ENCODE peak calls at places on chromosomes 2 and 18, in seven cellular contexts. One of them, this sample, is unnamed.

GRCh38 chr2:98805412-98806265 is 74.7 kb upstream of the MGAT4A start:
- DNase-seq in CD8-positive, alpha-beta T cell: no peak
- DNase-seq in mesenteric fat pad: no peak
- DNase-seq in activated gamma-delta T cell treated with Interleukin-2 at 50 U/mL for 16 hours: no peak
- DNase-seq in activated CD8-positive, alpha-beta memory T cell treated with anti-CD3 and anti-CD28 coated beads for 4 hours: no peak
- DNase-seq in AG09309: peak
- DNase-seq in neuronal stem cell: no peak
- DNase-seq in this sample: no peak

GRCh38 chr2:127662937-127663565 is 12.3 kb downstream of the LIMS2 start:
- DNase-seq in CD8-positive, alpha-beta T cell: no peak
- DNase-seq in neuronal stem cell: no peak
- DNase-seq in activated CD8-positive, alpha-beta memory T cell treated with anti-CD3 and anti-CD28 coated beads for 4 hours: no peak
- DNase-seq in mesenteric fat pad: peak
- DNase-seq in activated gamma-delta T cell treated with Interleukin-2 at 50 U/mL for 16 hours: no peak
- DNase-seq in AG09309: no peak
- DNase-seq in this sample: no peak

GRCh38 chr2:240595381-240596079 is 9.0 kb downstream of the CAPN10 start:
- DNase-seq in mesenteric fat pad: peak
- DNase-seq in activated gamma-delta T cell treated with Interleukin-2 at 50 U/mL for 16 hours: no peak
- DNase-seq in neuronal stem cell: peak
- DNase-seq in CD8-positive, alpha-beta T cell: no peak
- DNase-seq in activated CD8-positive, alpha-beta memory T cell treated with anti-CD3 and anti-CD28 coated beads for 4 hours: no peak
- DNase-seq in AG09309: no peak
- DNase-seq in this sample: peak

GRCh38 chr2:157480182-157480961 is 36.5 kb upstream of the CYTIP start:
- DNase-seq in activated gamma-delta T cell treated with Interleukin-2 at 50 U/mL for 16 hours: no peak
- DNase-seq in AG09309: peak
- DNase-seq in activated CD8-positive, alpha-beta memory T cell treated with anti-CD3 and anti-CD28 coated beads for 4 hours: no peak
- DNase-seq in mesenteric fat pad: no peak
- DNase-seq in neuronal stem cell: no peak
- DNase-seq in CD8-positive, alpha-beta T cell: no peak
- DNase-seq in this sample: no peak

GRCh38 chr2:20218331-20219320 is 6.3 kb downstream of the SDC1 start:
- DNase-seq in activated CD8-positive, alpha-beta memory T cell treated with anti-CD3 and anti-CD28 coated beads for 4 hours: no peak
- DNase-seq in mesenteric fat pad: no peak
- DNase-seq in neuronal stem cell: no peak
- DNase-seq in activated gamma-delta T cell treated with Interleukin-2 at 50 U/mL for 16 hours: no peak
- DNase-seq in AG09309: no peak
- DNase-seq in CD8-positive, alpha-beta T cell: no peak
- DNase-seq in this sample: no peak

GRCh38 chr2:160033732-160034392 is 28.6 kb downstream of the PLA2R1 start:
- DNase-seq in activated CD8-positive, alpha-beta memory T cell treated with anti-CD3 and anti-CD28 coated beads for 4 hours: no peak
- DNase-seq in mesenteric fat pad: no peak
- DNase-seq in activated gamma-delta T cell treated with Interleukin-2 at 50 U/mL for 16 hours: no peak
- DNase-seq in neuronal stem cell: no peak
- DNase-seq in CD8-positive, alpha-beta T cell: no peak
- DNase-seq in AG09309: peak
- DNase-seq in this sample: no peak

GRCh38 chr2:142037051-142037450 is 93.8 kb downstream of the LRP1B start:
- DNase-seq in AG09309: no peak
- DNase-seq in mesenteric fat pad: no peak
- DNase-seq in activated CD8-positive, alpha-beta memory T cell treated with anti-CD3 and anti-CD28 coated beads for 4 hours: no peak
- DNase-seq in neuronal stem cell: peak
- DNase-seq in CD8-positive, alpha-beta T cell: no peak
- DNase-seq in activated gamma-delta T cell treated with Interleukin-2 at 50 U/mL for 16 hours: no peak
- DNase-seq in this sample: no peak

GRCh38 chr2:236745420-236746210 is 176.0 kb downstream of the ACKR3 start:
- DNase-seq in AG09309: peak
- DNase-seq in neuronal stem cell: no peak
- DNase-seq in CD8-positive, alpha-beta T cell: no peak
- DNase-seq in activated CD8-positive, alpha-beta memory T cell treated with anti-CD3 and anti-CD28 coated beads for 4 hours: no peak
- DNase-seq in mesenteric fat pad: no peak
- DNase-seq in activated gamma-delta T cell treated with Interleukin-2 at 50 U/mL for 16 hours: no peak
- DNase-seq in this sample: no peak

GRCh38 chr2:41222593-41222992 is 770.7 kb upstream of the SLC8A1 start:
- DNase-seq in activated CD8-positive, alpha-beta memory T cell treated with anti-CD3 and anti-CD28 coated beads for 4 hours: no peak
- DNase-seq in CD8-positive, alpha-beta T cell: no peak
- DNase-seq in activated gamma-delta T cell treated with Interleukin-2 at 50 U/mL for 16 hours: no peak
- DNase-seq in mesenteric fat pad: no peak
- DNase-seq in AG09309: no peak
- DNase-seq in neuronal stem cell: no peak
- DNase-seq in this sample: no peak

GRCh38 chr2:237873961-237874551 is 14.6 kb downstream of the RAMP1 start:
- DNase-seq in CD8-positive, alpha-beta T cell: no peak
- DNase-seq in mesenteric fat pad: peak
- DNase-seq in neuronal stem cell: no peak
- DNase-seq in AG09309: no peak
- DNase-seq in activated gamma-delta T cell treated with Interleukin-2 at 50 U/mL for 16 hours: no peak
- DNase-seq in activated CD8-positive, alpha-beta memory T cell treated with anti-CD3 and anti-CD28 coated beads for 4 hours: no peak
- DNase-seq in this sample: no peak

GRCh38 chr2:128549646-128550260 is 231.1 kb upstream of the HS6ST1 start:
- DNase-seq in AG09309: no peak
- DNase-seq in neuronal stem cell: no peak
- DNase-seq in activated gamma-delta T cell treated with Interleukin-2 at 50 U/mL for 16 hours: no peak
- DNase-seq in CD8-positive, alpha-beta T cell: no peak
- DNase-seq in mesenteric fat pad: peak
- DNase-seq in activated CD8-positive, alpha-beta memory T cell treated with anti-CD3 and anti-CD28 coated beads for 4 hours: no peak
- DNase-seq in this sample: no peak

GRCh38 chr2:69482471-69482870 is 45.2 kb upstream of the NFU1 start:
- DNase-seq in activated gamma-delta T cell treated with Interleukin-2 at 50 U/mL for 16 hours: no peak
- DNase-seq in activated CD8-positive, alpha-beta memory T cell treated with anti-CD3 and anti-CD28 coated beads for 4 hours: no peak
- DNase-seq in AG09309: no peak
- DNase-seq in mesenteric fat pad: no peak
- DNase-seq in neuronal stem cell: no peak
- DNase-seq in CD8-positive, alpha-beta T cell: no peak
- DNase-seq in this sample: no peak

GRCh38 chr18:3466872-3467271 is 16.9 kb downstream of the TGIF1 start:
- DNase-seq in mesenteric fat pad: no peak
- DNase-seq in activated CD8-positive, alpha-beta memory T cell treated with anti-CD3 and anti-CD28 coated beads for 4 hours: no peak
- DNase-seq in AG09309: no peak
- DNase-seq in CD8-positive, alpha-beta T cell: no peak
- DNase-seq in neuronal stem cell: no peak
- DNase-seq in activated gamma-delta T cell treated with Interleukin-2 at 50 U/mL for 16 hours: no peak
- DNase-seq in this sample: no peak

GRCh38 chr18:48827321-48828200 is 123.2 kb downstream of the SMAD7 start:
- DNase-seq in activated gamma-delta T cell treated with Interleukin-2 at 50 U/mL for 16 hours: no peak
- DNase-seq in AG09309: no peak
- DNase-seq in neuronal stem cell: peak
- DNase-seq in activated CD8-positive, alpha-beta memory T cell treated with anti-CD3 and anti-CD28 coated beads for 4 hours: no peak
- DNase-seq in CD8-positive, alpha-beta T cell: no peak
- DNase-seq in mesenteric fat pad: peak
- DNase-seq in this sample: no peak

GRCh38 chr2:218010838-218011616 is 8.2 kb upstream of the TNS1 start:
- DNase-seq in mesenteric fat pad: no peak
- DNase-seq in AG09309: no peak
- DNase-seq in neuronal stem cell: no peak
- DNase-seq in CD8-positive, alpha-beta T cell: no peak
- DNase-seq in activated CD8-positive, alpha-beta memory T cell treated with anti-CD3 and anti-CD28 coated beads for 4 hours: no peak
- DNase-seq in activated gamma-delta T cell treated with Interleukin-2 at 50 U/mL for 16 hours: no peak
- DNase-seq in this sample: no peak

GRCh38 chr2:182220318-182220717 is 206.5 kb downstream of the PDE1A start:
- DNase-seq in activated gamma-delta T cell treated with Interleukin-2 at 50 U/mL for 16 hours: no peak
- DNase-seq in activated CD8-positive, alpha-beta memory T cell treated with anti-CD3 and anti-CD28 coated beads for 4 hours: no peak
- DNase-seq in CD8-positive, alpha-beta T cell: no peak
- DNase-seq in AG09309: no peak
- DNase-seq in neuronal stem cell: no peak
- DNase-seq in mesenteric fat pad: no peak
- DNase-seq in this sample: no peak

GRCh38 chr2:127219716-127220090 is 396 bp downstream of the CYP27C1 start:
- DNase-seq in activated gamma-delta T cell treated with Interleukin-2 at 50 U/mL for 16 hours: no peak
- DNase-seq in neuronal stem cell: peak
- DNase-seq in CD8-positive, alpha-beta T cell: no peak
- DNase-seq in AG09309: no peak
- DNase-seq in activated CD8-positive, alpha-beta memory T cell treated with anti-CD3 and anti-CD28 coated beads for 4 hours: no peak
- DNase-seq in mesenteric fat pad: no peak
- DNase-seq in this sample: no peak

GRCh38 chr2:99811544-99811943 is 321.7 kb upstream of the REV1 start:
- DNase-seq in activated gamma-delta T cell treated with Interleukin-2 at 50 U/mL for 16 hours: no peak
- DNase-seq in CD8-positive, alpha-beta T cell: no peak
- DNase-seq in activated CD8-positive, alpha-beta memory T cell treated with anti-CD3 and anti-CD28 coated beads for 4 hours: no peak
- DNase-seq in neuronal stem cell: no peak
- DNase-seq in mesenteric fat pad: no peak
- DNase-seq in AG09309: peak
- DNase-seq in this sample: no peak

GRCh38 chr18:13217971-13218375 is 587 bp upstream of the LDLRAD4 start:
- DNase-seq in neuronal stem cell: no peak
- DNase-seq in activated CD8-positive, alpha-beta memory T cell treated with anti-CD3 and anti-CD28 coated beads for 4 hours: no peak
- DNase-seq in activated gamma-delta T cell treated with Interleukin-2 at 50 U/mL for 16 hours: no peak
- DNase-seq in CD8-positive, alpha-beta T cell: no peak
- DNase-seq in mesenteric fat pad: no peak
- DNase-seq in AG09309: no peak
- DNase-seq in this sample: no peak

GRCh38 chr18:70457223-70457622 is 168.4 kb downstream of the SOCS6 start:
- DNase-seq in neuronal stem cell: no peak
- DNase-seq in activated CD8-positive, alpha-beta memory T cell treated with anti-CD3 and anti-CD28 coated beads for 4 hours: no peak
- DNase-seq in CD8-positive, alpha-beta T cell: no peak
- DNase-seq in mesenteric fat pad: no peak
- DNase-seq in AG09309: no peak
- DNase-seq in activated gamma-delta T cell treated with Interleukin-2 at 50 U/mL for 16 hours: no peak
- DNase-seq in this sample: no peak

GRCh38 chr2:107776333-107776732 is 50.4 kb upstream of the RGPD4 start:
- DNase-seq in activated CD8-positive, alpha-beta memory T cell treated with anti-CD3 and anti-CD28 coated beads for 4 hours: no peak
- DNase-seq in mesenteric fat pad: no peak
- DNase-seq in CD8-positive, alpha-beta T cell: no peak
- DNase-seq in neuronal stem cell: no peak
- DNase-seq in activated gamma-delta T cell treated with Interleukin-2 at 50 U/mL for 16 hours: no peak
- DNase-seq in AG09309: no peak
- DNase-seq in this sample: no peak

GRCh38 chr18:76823574-76823973 is 1.2 kb downstream of the ZNF236 start:
- DNase-seq in activated gamma-delta T cell treated with Interleukin-2 at 50 U/mL for 16 hours: no peak
- DNase-seq in CD8-positive, alpha-beta T cell: no peak
- DNase-seq in activated CD8-positive, alpha-beta memory T cell treated with anti-CD3 and anti-CD28 coated beads for 4 hours: no peak
- DNase-seq in neuronal stem cell: peak
- DNase-seq in mesenteric fat pad: peak
- DNase-seq in AG09309: no peak
- DNase-seq in this sample: no peak

GRCh38 chr2:28622101-28622499 is 126.2 kb downstream of the PLB1 start:
- DNase-seq in AG09309: no peak
- DNase-seq in activated CD8-positive, alpha-beta memory T cell treated with anti-CD3 and anti-CD28 coated beads for 4 hours: no peak
- DNase-seq in mesenteric fat pad: no peak
- DNase-seq in CD8-positive, alpha-beta T cell: no peak
- DNase-seq in activated gamma-delta T cell treated with Interleukin-2 at 50 U/mL for 16 hours: no peak
- DNase-seq in neuronal stem cell: no peak
- DNase-seq in this sample: no peak

GRCh38 chr2:46847185-46847710 is 68.4 kb downstream of the MCFD2 start:
- DNase-seq in neuronal stem cell: no peak
- DNase-seq in activated gamma-delta T cell treated with Interleukin-2 at 50 U/mL for 16 hours: no peak
- DNase-seq in activated CD8-positive, alpha-beta memory T cell treated with anti-CD3 and anti-CD28 coated beads for 4 hours: no peak
- DNase-seq in mesenteric fat pad: peak
- DNase-seq in AG09309: peak
- DNase-seq in CD8-positive, alpha-beta T cell: no peak
- DNase-seq in this sample: no peak

GRCh38 chr2:118978064-118978463 is 36.1 kb downstream of the MARCO start:
- DNase-seq in mesenteric fat pad: peak
- DNase-seq in neuronal stem cell: no peak
- DNase-seq in AG09309: no peak
- DNase-seq in activated gamma-delta T cell treated with Interleukin-2 at 50 U/mL for 16 hours: no peak
- DNase-seq in CD8-positive, alpha-beta T cell: no peak
- DNase-seq in activated CD8-positive, alpha-beta memory T cell treated with anti-CD3 and anti-CD28 coated beads for 4 hours: no peak
- DNase-seq in this sample: no peak

GRCh38 chr2:101545940-101546339 is 71.0 kb upstream of the RFX8 start:
- DNase-seq in CD8-positive, alpha-beta T cell: no peak
- DNase-seq in activated gamma-delta T cell treated with Interleukin-2 at 50 U/mL for 16 hours: no peak
- DNase-seq in neuronal stem cell: no peak
- DNase-seq in mesenteric fat pad: no peak
- DNase-seq in activated CD8-positive, alpha-beta memory T cell treated with anti-CD3 and anti-CD28 coated beads for 4 hours: no peak
- DNase-seq in AG09309: no peak
- DNase-seq in this sample: no peak

GRCh38 chr2:70525032-70525431 is 28.6 kb downstream of the TGFA start:
- DNase-seq in CD8-positive, alpha-beta T cell: no peak
- DNase-seq in neuronal stem cell: no peak
- DNase-seq in AG09309: no peak
- DNase-seq in activated gamma-delta T cell treated with Interleukin-2 at 50 U/mL for 16 hours: no peak
- DNase-seq in mesenteric fat pad: no peak
- DNase-seq in activated CD8-positive, alpha-beta memory T cell treated with anti-CD3 and anti-CD28 coated beads for 4 hours: no peak
- DNase-seq in this sample: no peak

GRCh38 chr2:111941531-111941930 is 43.1 kb downstream of the MERTK start:
- DNase-seq in mesenteric fat pad: no peak
- DNase-seq in CD8-positive, alpha-beta T cell: no peak
- DNase-seq in activated gamma-delta T cell treated with Interleukin-2 at 50 U/mL for 16 hours: no peak
- DNase-seq in activated CD8-positive, alpha-beta memory T cell treated with anti-CD3 and anti-CD28 coated beads for 4 hours: no peak
- DNase-seq in neuronal stem cell: no peak
- DNase-seq in AG09309: no peak
- DNase-seq in this sample: no peak

GRCh38 chr2:170848587-170848986 is 31.9 kb downstream of the GAD1 start:
- DNase-seq in CD8-positive, alpha-beta T cell: no peak
- DNase-seq in neuronal stem cell: no peak
- DNase-seq in AG09309: peak
- DNase-seq in activated CD8-positive, alpha-beta memory T cell treated with anti-CD3 and anti-CD28 coated beads for 4 hours: no peak
- DNase-seq in mesenteric fat pad: no peak
- DNase-seq in activated gamma-delta T cell treated with Interleukin-2 at 50 U/mL for 16 hours: no peak
- DNase-seq in this sample: no peak

GRCh38 chr2:120401275-120402069 is 55.5 kb downstream of the INHBB start:
- DNase-seq in AG09309: no peak
- DNase-seq in neuronal stem cell: no peak
- DNase-seq in mesenteric fat pad: peak
- DNase-seq in activated CD8-positive, alpha-beta memory T cell treated with anti-CD3 and anti-CD28 coated beads for 4 hours: no peak
- DNase-seq in activated gamma-delta T cell treated with Interleukin-2 at 50 U/mL for 16 hours: no peak
- DNase-seq in CD8-positive, alpha-beta T cell: no peak
- DNase-seq in this sample: no peak

GRCh38 chr2:109139002-109139401 is 10.0 kb downstream of the SH3RF3 start:
- DNase-seq in neuronal stem cell: no peak
- DNase-seq in activated gamma-delta T cell treated with Interleukin-2 at 50 U/mL for 16 hours: no peak
- DNase-seq in activated CD8-positive, alpha-beta memory T cell treated with anti-CD3 and anti-CD28 coated beads for 4 hours: no peak
- DNase-seq in mesenteric fat pad: no peak
- DNase-seq in CD8-positive, alpha-beta T cell: no peak
- DNase-seq in AG09309: no peak
- DNase-seq in this sample: no peak

GRCh38 chr2:227335713-227336112 is 10.7 kb downstream of the MFF start:
- DNase-seq in activated CD8-positive, alpha-beta memory T cell treated with anti-CD3 and anti-CD28 coated beads for 4 hours: no peak
- DNase-seq in CD8-positive, alpha-beta T cell: no peak
- DNase-seq in AG09309: no peak
- DNase-seq in neuronal stem cell: no peak
- DNase-seq in activated gamma-delta T cell treated with Interleukin-2 at 50 U/mL for 16 hours: no peak
- DNase-seq in mesenteric fat pad: no peak
- DNase-seq in this sample: no peak

This sample was measured in central memory CD4-positive, alpha-beta T cell.